ENCODE peak calls at places on chromosomes 16 and 17, in five cellular contexts. D is Peyer's patch, X is transverse colon, T is body of pancreas, S is uterus. Z is an unnamed sample.

GRCh38 chr17:38996660-38997337 is 29.6 kb upstream of the FBXO47 start:
- DNase-seq in X (no peak), D (no peak), S (no peak), T (no peak), Z (no peak)

GRCh38 chr17:7313890-7314718 is 1.1 kb downstream of the GPS2 start:
- DNase-seq in S (no peak), X (no peak), D (no peak), T (no peak), Z (no peak)

GRCh38 chr16:9012848-9013507 is 49.3 kb upstream of the USP7 start:
- DNase-seq in D (no peak), T (no peak), S (no peak), X (no peak), Z (no peak)

GRCh38 chr16:87438611-87438985 is 46.5 kb downstream of the MAP1LC3B start:
- DNase-seq in X (no peak), S (no peak), D (no peak), T (no peak), Z (no peak)

GRCh38 chr17:47720196-47720595 is 12.8 kb upstream of the TBX21 start:
- DNase-seq in S (no peak), X (no peak), T (no peak), D (no peak), Z (no peak)

GRCh38 chr16:87226926-87227650 is 90.1 kb downstream of the C16orf95 start:
- DNase-seq in S (no peak), X (no peak), D (no peak), T (no peak), Z (no peak)

GRCh38 chr16:85689285-85689949 is 663 bp upstream of the GINS2 start:
- DNase-seq in D (no peak), T (peak), X (no peak), S (no peak), Z (no peak)

GRCh38 chr17:48816774-48817590 is at the start of gene TTLL6:
- DNase-seq in D (peak), S (peak), X (peak), T (peak), Z (peak)

GRCh38 chr17:61598014-61598413 is 7.0 kb upstream of the NACA2 start:
- DNase-seq in X (no peak), S (no peak), D (no peak), T (no peak), Z (no peak)

GRCh38 chr17:40311575-40311974 is 2.6 kb downstream of the RARA start:
- DNase-seq in T (no peak), S (no peak), D (no peak), X (peak), Z (no peak)

GRCh38 chr16:28866454-28866804 is 2.8 kb downstream of the SH2B1 start:
- DNase-seq in X (no peak), T (no peak), S (no peak), D (no peak), Z (no peak)
- TF ChIP-seq POLR2A in X (no peak), T (no peak), S (no peak), D (no peak), Z (no peak)

DNA sequence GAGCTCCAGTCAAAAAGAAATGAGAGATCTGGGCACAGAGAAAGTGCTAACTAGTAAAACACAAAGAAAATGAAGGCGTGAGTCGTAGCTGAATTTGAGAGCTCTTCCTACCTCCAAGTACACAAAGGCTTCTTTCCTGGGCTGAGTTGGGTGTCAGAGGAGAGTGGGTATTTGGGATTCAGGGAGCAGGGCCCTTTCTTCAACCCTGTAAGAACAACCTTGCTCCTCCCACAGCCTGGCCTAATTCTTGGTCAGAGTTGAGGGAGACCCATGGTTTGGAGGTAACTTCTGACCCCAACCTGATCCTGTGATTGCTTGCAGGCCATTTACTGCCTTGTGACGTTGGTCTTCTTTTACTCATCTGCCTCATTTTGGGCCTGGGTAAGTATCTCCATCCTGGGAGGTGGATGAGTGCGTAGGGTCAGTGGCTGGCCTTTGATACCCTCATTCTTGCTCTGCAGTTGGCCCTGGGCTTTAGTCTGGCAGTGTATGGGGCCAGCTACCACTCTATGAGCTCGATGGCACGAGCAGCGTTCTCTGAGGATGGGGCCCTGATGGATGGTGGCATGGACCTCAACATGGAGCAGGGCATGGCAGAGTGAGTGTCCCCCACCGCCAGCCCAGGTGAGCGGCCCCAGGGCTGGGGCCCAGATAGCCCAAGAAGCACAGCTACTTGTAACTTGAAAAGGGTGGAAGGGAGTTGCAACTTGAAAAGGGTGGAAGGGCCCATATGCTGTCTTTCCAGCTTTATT is 1.3 kb downstream of the TMEM208 start:
- DNase-seq in D (no peak), X (no peak), S (no peak), T (no peak), Z (no peak)
- TF ChIP-seq POLR2A in D (no peak), X (no peak), S (no peak), T (no peak), Z (no peak)

DNA sequence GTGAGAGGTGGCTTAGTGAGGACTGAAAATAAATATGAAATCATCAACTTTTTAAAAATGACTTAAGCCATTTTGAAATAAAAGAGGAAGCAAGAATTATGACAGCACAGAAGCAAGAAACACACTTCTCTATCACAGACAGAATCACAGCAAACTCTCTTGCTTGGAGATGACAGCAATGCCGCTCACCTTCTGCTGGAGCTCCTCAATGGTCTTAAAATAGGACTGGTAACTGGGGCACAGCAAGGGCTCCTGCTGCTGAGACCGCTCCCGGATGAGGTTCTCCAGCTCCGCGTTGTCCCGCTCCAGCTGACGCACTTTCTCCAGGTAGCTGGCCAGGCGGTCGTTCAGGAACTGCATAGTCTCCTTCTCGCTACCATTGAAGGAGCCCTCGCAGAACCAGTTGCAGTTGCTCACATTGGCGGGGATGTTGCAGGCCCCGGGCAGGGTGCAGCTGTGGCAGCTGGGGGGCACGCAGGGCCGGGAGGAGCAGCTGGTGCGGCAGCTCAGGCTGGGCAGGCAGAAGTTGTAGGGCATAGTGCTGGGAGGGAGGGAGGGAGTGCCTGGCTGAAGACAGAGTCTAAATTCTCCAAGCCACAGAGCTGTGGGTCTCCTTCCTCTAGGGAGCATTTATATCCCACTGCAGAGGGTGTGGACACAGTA is at the start of gene KRT31:
- DNase-seq in T (no peak), S (no peak), D (no peak), X (no peak), Z (no peak)
- TF ChIP-seq POLR2A in T (no peak), S (no peak), D (no peak), X (no peak), Z (no peak)

GRCh38 chr17:42928714-42929496 is 28.3 kb downstream of the G6PC1 start:
- DNase-seq in D (peak), S (peak), X (peak), T (peak), Z (peak)
- TF ChIP-seq POLR2A in D (no peak), S (no peak), X (no peak), T (no peak), Z (no peak)

GRCh38 chr16:53864819-53865491 is 161.0 kb downstream of the FTO start:
- DNase-seq in T (no peak), D (no peak), S (no peak), X (no peak), Z (no peak)
- TF ChIP-seq POLR2A in T (no peak), D (no peak), S (no peak), X (no peak), Z (no peak)

Z was measured in H54.